ENCODE peak calls at places on chromosomes 5 and 9, in seven cellular contexts. One of them, this sample, is unnamed.

GRCh38 chr5:79392776-79393175 is 121.2 kb downstream of the HOMER1 start:
- DNase-seq in T-helper 1 cell: no peak
- DNase-seq in stimulated activated CD4-positive, alpha-beta T cell treated with anti-CD3 and anti-CD28 coated beads, Interleukin-2, amount 100 ng/mL, for 4 hours: no peak
- DNase-seq in A549: no peak
- DNase-seq in activated T-helper 9 cell treated with anti-CD3 and anti-CD28 coated beads, Interleukin-2, amount 50 U/mL, for 16 hours: no peak
- DNase-seq in stomach: no peak
- DNase-seq in NCI-H510A: no peak
- DNase-seq in this sample: no peak

GRCh38 chr9:114898741-114899140 is 31.6 kb downstream of the TNFSF8 start:
- DNase-seq in T-helper 1 cell: peak; percentile 97
- DNase-seq in stimulated activated CD4-positive, alpha-beta T cell treated with anti-CD3 and anti-CD28 coated beads, Interleukin-2, amount 100 ng/mL, for 4 hours: peak; percentile 61
- DNase-seq in A549: no peak
- DNase-seq in activated T-helper 9 cell treated with anti-CD3 and anti-CD28 coated beads, Interleukin-2, amount 50 U/mL, for 16 hours: peak; percentile 46
- DNase-seq in stomach: peak; percentile 48
- DNase-seq in NCI-H510A: no peak
- DNase-seq in this sample: peak; percentile 69

GRCh38 chr5:111859533-111860270 is 102.7 kb upstream of the NREP start:
- DNase-seq in T-helper 1 cell: no peak
- DNase-seq in stimulated activated CD4-positive, alpha-beta T cell treated with anti-CD3 and anti-CD28 coated beads, Interleukin-2, amount 100 ng/mL, for 4 hours: no peak
- DNase-seq in A549: no peak
- DNase-seq in activated T-helper 9 cell treated with anti-CD3 and anti-CD28 coated beads, Interleukin-2, amount 50 U/mL, for 16 hours: no peak
- DNase-seq in stomach: no peak
- DNase-seq in NCI-H510A: no peak
- DNase-seq in this sample: no peak

GRCh38 chr5:81755320-81755719 is 4.4 kb upstream of the SSBP2 start:
- DNase-seq in T-helper 1 cell: no peak
- DNase-seq in stimulated activated CD4-positive, alpha-beta T cell treated with anti-CD3 and anti-CD28 coated beads, Interleukin-2, amount 100 ng/mL, for 4 hours: no peak
- DNase-seq in A549: peak; percentile 85
- DNase-seq in activated T-helper 9 cell treated with anti-CD3 and anti-CD28 coated beads, Interleukin-2, amount 50 U/mL, for 16 hours: no peak
- DNase-seq in stomach: peak; percentile 52
- DNase-seq in NCI-H510A: no peak
- DNase-seq in this sample: no peak

GRCh38 chr9:131584858-131585257 is 39.5 kb downstream of the PRRT1B start:
- DNase-seq in T-helper 1 cell: no peak
- DNase-seq in stimulated activated CD4-positive, alpha-beta T cell treated with anti-CD3 and anti-CD28 coated beads, Interleukin-2, amount 100 ng/mL, for 4 hours: no peak
- DNase-seq in A549: no peak
- DNase-seq in activated T-helper 9 cell treated with anti-CD3 and anti-CD28 coated beads, Interleukin-2, amount 50 U/mL, for 16 hours: no peak
- DNase-seq in stomach: no peak
- DNase-seq in NCI-H510A: no peak
- DNase-seq in this sample: no peak

GRCh38 chr9:129317179-129318011 is 139.3 kb upstream of the IER5L start:
- DNase-seq in T-helper 1 cell: no peak
- DNase-seq in stimulated activated CD4-positive, alpha-beta T cell treated with anti-CD3 and anti-CD28 coated beads, Interleukin-2, amount 100 ng/mL, for 4 hours: no peak
- DNase-seq in A549: peak; percentile 62
- DNase-seq in activated T-helper 9 cell treated with anti-CD3 and anti-CD28 coated beads, Interleukin-2, amount 50 U/mL, for 16 hours: no peak
- DNase-seq in stomach: no peak
- DNase-seq in NCI-H510A: no peak
- DNase-seq in this sample: peak; percentile 75

GRCh38 chr5:96413028-96413427 is 20.0 kb downstream of the PCSK1 start:
- DNase-seq in T-helper 1 cell: no peak
- DNase-seq in stimulated activated CD4-positive, alpha-beta T cell treated with anti-CD3 and anti-CD28 coated beads, Interleukin-2, amount 100 ng/mL, for 4 hours: no peak
- DNase-seq in A549: no peak
- DNase-seq in activated T-helper 9 cell treated with anti-CD3 and anti-CD28 coated beads, Interleukin-2, amount 50 U/mL, for 16 hours: no peak
- DNase-seq in stomach: no peak
- DNase-seq in NCI-H510A: no peak
- DNase-seq in this sample: no peak

GRCh38 chr9:134388289-134388808 is 62.1 kb downstream of the RXRA start:
- DNase-seq in T-helper 1 cell: no peak
- DNase-seq in stimulated activated CD4-positive, alpha-beta T cell treated with anti-CD3 and anti-CD28 coated beads, Interleukin-2, amount 100 ng/mL, for 4 hours: no peak
- DNase-seq in A549: no peak
- DNase-seq in activated T-helper 9 cell treated with anti-CD3 and anti-CD28 coated beads, Interleukin-2, amount 50 U/mL, for 16 hours: no peak
- DNase-seq in stomach: no peak
- DNase-seq in NCI-H510A: no peak
- DNase-seq in this sample: no peak

GRCh38 chr5:151451626-151452520 is 4.5 kb downstream of the SLC36A1 start:
- DNase-seq in T-helper 1 cell: no peak
- DNase-seq in stimulated activated CD4-positive, alpha-beta T cell treated with anti-CD3 and anti-CD28 coated beads, Interleukin-2, amount 100 ng/mL, for 4 hours: no peak
- DNase-seq in A549: peak; percentile 11
- DNase-seq in activated T-helper 9 cell treated with anti-CD3 and anti-CD28 coated beads, Interleukin-2, amount 50 U/mL, for 16 hours: no peak
- DNase-seq in stomach: no peak
- DNase-seq in NCI-H510A: no peak
- DNase-seq in this sample: no peak

GRCh38 chr9:129406278-129407225 is 214.3 kb downstream of the C9orf50 start:
- DNase-seq in T-helper 1 cell: no peak
- DNase-seq in stimulated activated CD4-positive, alpha-beta T cell treated with anti-CD3 and anti-CD28 coated beads, Interleukin-2, amount 100 ng/mL, for 4 hours: no peak
- DNase-seq in A549: peak; percentile 77
- DNase-seq in activated T-helper 9 cell treated with anti-CD3 and anti-CD28 coated beads, Interleukin-2, amount 50 U/mL, for 16 hours: no peak
- DNase-seq in stomach: peak; percentile 67
- DNase-seq in NCI-H510A: no peak
- DNase-seq in this sample: no peak

GRCh38 chr5:137627293-137627692 is 108.6 kb downstream of the KLHL3 start:
- DNase-seq in T-helper 1 cell: no peak
- DNase-seq in stimulated activated CD4-positive, alpha-beta T cell treated with anti-CD3 and anti-CD28 coated beads, Interleukin-2, amount 100 ng/mL, for 4 hours: no peak
- DNase-seq in A549: no peak
- DNase-seq in activated T-helper 9 cell treated with anti-CD3 and anti-CD28 coated beads, Interleukin-2, amount 50 U/mL, for 16 hours: no peak
- DNase-seq in stomach: no peak
- DNase-seq in NCI-H510A: no peak
- DNase-seq in this sample: no peak

GRCh38 chr5:154949758-154950157 is 8.9 kb downstream of the MRPL22 start:
- DNase-seq in T-helper 1 cell: no peak
- DNase-seq in stimulated activated CD4-positive, alpha-beta T cell treated with anti-CD3 and anti-CD28 coated beads, Interleukin-2, amount 100 ng/mL, for 4 hours: no peak
- DNase-seq in A549: no peak
- DNase-seq in activated T-helper 9 cell treated with anti-CD3 and anti-CD28 coated beads, Interleukin-2, amount 50 U/mL, for 16 hours: no peak
- DNase-seq in stomach: no peak
- DNase-seq in NCI-H510A: no peak
- DNase-seq in this sample: no peak

GRCh38 chr9:36461341-36461740 is 61.3 kb upstream of the RNF38 start:
- DNase-seq in T-helper 1 cell: no peak
- DNase-seq in stimulated activated CD4-positive, alpha-beta T cell treated with anti-CD3 and anti-CD28 coated beads, Interleukin-2, amount 100 ng/mL, for 4 hours: no peak
- DNase-seq in A549: no peak
- DNase-seq in activated T-helper 9 cell treated with anti-CD3 and anti-CD28 coated beads, Interleukin-2, amount 50 U/mL, for 16 hours: no peak
- DNase-seq in stomach: no peak
- DNase-seq in NCI-H510A: no peak
- DNase-seq in this sample: no peak

GRCh38 chr5:28576022-28576421 is 1537.6 kb upstream of the CDH9 start:
- DNase-seq in T-helper 1 cell: no peak
- DNase-seq in stimulated activated CD4-positive, alpha-beta T cell treated with anti-CD3 and anti-CD28 coated beads, Interleukin-2, amount 100 ng/mL, for 4 hours: no peak
- DNase-seq in A549: peak; percentile 25
- DNase-seq in activated T-helper 9 cell treated with anti-CD3 and anti-CD28 coated beads, Interleukin-2, amount 50 U/mL, for 16 hours: no peak
- DNase-seq in stomach: no peak
- DNase-seq in NCI-H510A: no peak
- DNase-seq in this sample: no peak

GRCh38 chr9:37575921-37576721 is at the start of gene FBXO10:
- DNase-seq in T-helper 1 cell: peak; percentile 52
- DNase-seq in stimulated activated CD4-positive, alpha-beta T cell treated with anti-CD3 and anti-CD28 coated beads, Interleukin-2, amount 100 ng/mL, for 4 hours: no peak
- DNase-seq in A549: peak; percentile 30
- DNase-seq in activated T-helper 9 cell treated with anti-CD3 and anti-CD28 coated beads, Interleukin-2, amount 50 U/mL, for 16 hours: peak; percentile 22
- DNase-seq in stomach: peak; percentile 67
- DNase-seq in NCI-H510A: peak; percentile 36
- DNase-seq in this sample: peak; percentile 90

GRCh38 chr5:114411380-114411931 is 49.6 kb downstream of the KCNN2 start:
- DNase-seq in T-helper 1 cell: no peak
- DNase-seq in stimulated activated CD4-positive, alpha-beta T cell treated with anti-CD3 and anti-CD28 coated beads, Interleukin-2, amount 100 ng/mL, for 4 hours: no peak
- DNase-seq in A549: no peak
- DNase-seq in activated T-helper 9 cell treated with anti-CD3 and anti-CD28 coated beads, Interleukin-2, amount 50 U/mL, for 16 hours: no peak
- DNase-seq in stomach: no peak
- DNase-seq in NCI-H510A: no peak
- DNase-seq in this sample: no peak

GRCh38 chr9:133251773-133252172 is 23.2 kb downstream of the ABO start:
- DNase-seq in T-helper 1 cell: no peak
- DNase-seq in stimulated activated CD4-positive, alpha-beta T cell treated with anti-CD3 and anti-CD28 coated beads, Interleukin-2, amount 100 ng/mL, for 4 hours: no peak
- DNase-seq in A549: no peak
- DNase-seq in activated T-helper 9 cell treated with anti-CD3 and anti-CD28 coated beads, Interleukin-2, amount 50 U/mL, for 16 hours: no peak
- DNase-seq in stomach: no peak
- DNase-seq in NCI-H510A: no peak
- DNase-seq in this sample: no peak

GRCh38 chr9:92245005-92245797 is 48.3 kb downstream of the IARS1 start:
- DNase-seq in T-helper 1 cell: no peak
- DNase-seq in stimulated activated CD4-positive, alpha-beta T cell treated with anti-CD3 and anti-CD28 coated beads, Interleukin-2, amount 100 ng/mL, for 4 hours: no peak
- DNase-seq in A549: no peak
- DNase-seq in activated T-helper 9 cell treated with anti-CD3 and anti-CD28 coated beads, Interleukin-2, amount 50 U/mL, for 16 hours: no peak
- DNase-seq in stomach: no peak
- DNase-seq in NCI-H510A: no peak
- DNase-seq in this sample: no peak

GRCh38 chr5:72509401-72509800 is 2.2 kb upstream of the ZNF366 start:
- DNase-seq in T-helper 1 cell: no peak
- DNase-seq in stimulated activated CD4-positive, alpha-beta T cell treated with anti-CD3 and anti-CD28 coated beads, Interleukin-2, amount 100 ng/mL, for 4 hours: no peak
- DNase-seq in A549: no peak
- DNase-seq in activated T-helper 9 cell treated with anti-CD3 and anti-CD28 coated beads, Interleukin-2, amount 50 U/mL, for 16 hours: no peak
- DNase-seq in stomach: no peak
- DNase-seq in NCI-H510A: no peak
- DNase-seq in this sample: peak; percentile 91

GRCh38 chr9:108056805-108057386 is 567.3 kb upstream of the KLF4 start:
- DNase-seq in T-helper 1 cell: no peak
- DNase-seq in stimulated activated CD4-positive, alpha-beta T cell treated with anti-CD3 and anti-CD28 coated beads, Interleukin-2, amount 100 ng/mL, for 4 hours: no peak
- DNase-seq in A549: peak; percentile 67
- DNase-seq in activated T-helper 9 cell treated with anti-CD3 and anti-CD28 coated beads, Interleukin-2, amount 50 U/mL, for 16 hours: no peak
- DNase-seq in stomach: no peak
- DNase-seq in NCI-H510A: no peak
- DNase-seq in this sample: no peak

GRCh38 chr5:134129411-134130238 is 15.1 kb downstream of the TCF7 start:
- DNase-seq in T-helper 1 cell: peak; percentile 49
- DNase-seq in stimulated activated CD4-positive, alpha-beta T cell treated with anti-CD3 and anti-CD28 coated beads, Interleukin-2, amount 100 ng/mL, for 4 hours: no peak
- DNase-seq in A549: no peak
- DNase-seq in activated T-helper 9 cell treated with anti-CD3 and anti-CD28 coated beads, Interleukin-2, amount 50 U/mL, for 16 hours: no peak
- DNase-seq in stomach: no peak
- DNase-seq in NCI-H510A: no peak
- DNase-seq in this sample: peak; percentile 21

GRCh38 chr9:98410185-98410697 is 154.8 kb upstream of the TBC1D2 start:
- DNase-seq in T-helper 1 cell: no peak
- DNase-seq in stimulated activated CD4-positive, alpha-beta T cell treated with anti-CD3 and anti-CD28 coated beads, Interleukin-2, amount 100 ng/mL, for 4 hours: no peak
- DNase-seq in A549: no peak
- DNase-seq in activated T-helper 9 cell treated with anti-CD3 and anti-CD28 coated beads, Interleukin-2, amount 50 U/mL, for 16 hours: no peak
- DNase-seq in stomach: no peak
- DNase-seq in NCI-H510A: no peak
- DNase-seq in this sample: peak; percentile 50

GRCh38 chr9:32581512-32582143 is 8.7 kb upstream of the NDUFB6 start:
- DNase-seq in T-helper 1 cell: peak; percentile 30
- DNase-seq in stimulated activated CD4-positive, alpha-beta T cell treated with anti-CD3 and anti-CD28 coated beads, Interleukin-2, amount 100 ng/mL, for 4 hours: peak; percentile 19
- DNase-seq in A549: peak; percentile 78
- DNase-seq in activated T-helper 9 cell treated with anti-CD3 and anti-CD28 coated beads, Interleukin-2, amount 50 U/mL, for 16 hours: no peak
- DNase-seq in stomach: no peak
- DNase-seq in NCI-H510A: no peak
- DNase-seq in this sample: no peak

GRCh38 chr9:72476100-72476499 is 45.3 kb upstream of the TMC1 start:
- DNase-seq in T-helper 1 cell: no peak
- DNase-seq in stimulated activated CD4-positive, alpha-beta T cell treated with anti-CD3 and anti-CD28 coated beads, Interleukin-2, amount 100 ng/mL, for 4 hours: no peak
- DNase-seq in A549: no peak
- DNase-seq in activated T-helper 9 cell treated with anti-CD3 and anti-CD28 coated beads, Interleukin-2, amount 50 U/mL, for 16 hours: no peak
- DNase-seq in stomach: peak; percentile 36
- DNase-seq in NCI-H510A: no peak
- DNase-seq in this sample: no peak

GRCh38 chr9:135295556-135296300 is 183.9 kb upstream of the PPP1R26 start:
- DNase-seq in T-helper 1 cell: no peak
- DNase-seq in stimulated activated CD4-positive, alpha-beta T cell treated with anti-CD3 and anti-CD28 coated beads, Interleukin-2, amount 100 ng/mL, for 4 hours: no peak
- DNase-seq in A549: no peak
- DNase-seq in activated T-helper 9 cell treated with anti-CD3 and anti-CD28 coated beads, Interleukin-2, amount 50 U/mL, for 16 hours: no peak
- DNase-seq in stomach: no peak
- DNase-seq in NCI-H510A: no peak
- DNase-seq in this sample: no peak

GRCh38 chr9:109232449-109232848 is 65.4 kb upstream of the FRRS1L start:
- DNase-seq in T-helper 1 cell: no peak
- DNase-seq in stimulated activated CD4-positive, alpha-beta T cell treated with anti-CD3 and anti-CD28 coated beads, Interleukin-2, amount 100 ng/mL, for 4 hours: no peak
- DNase-seq in A549: no peak
- DNase-seq in activated T-helper 9 cell treated with anti-CD3 and anti-CD28 coated beads, Interleukin-2, amount 50 U/mL, for 16 hours: no peak
- DNase-seq in stomach: no peak
- DNase-seq in NCI-H510A: no peak
- DNase-seq in this sample: no peak

GRCh38 chr5:96871022-96871388 is 5.3 kb upstream of the ERAP2 start:
- DNase-seq in T-helper 1 cell: no peak
- DNase-seq in stimulated activated CD4-positive, alpha-beta T cell treated with anti-CD3 and anti-CD28 coated beads, Interleukin-2, amount 100 ng/mL, for 4 hours: no peak
- DNase-seq in A549: no peak
- DNase-seq in activated T-helper 9 cell treated with anti-CD3 and anti-CD28 coated beads, Interleukin-2, amount 50 U/mL, for 16 hours: no peak
- DNase-seq in stomach: no peak
- DNase-seq in NCI-H510A: no peak
- DNase-seq in this sample: no peak

GRCh38 chr9:92894711-92895362 is 17.0 kb upstream of the ZNF484 start:
- DNase-seq in T-helper 1 cell: no peak
- DNase-seq in stimulated activated CD4-positive, alpha-beta T cell treated with anti-CD3 and anti-CD28 coated beads, Interleukin-2, amount 100 ng/mL, for 4 hours: no peak
- DNase-seq in A549: no peak
- DNase-seq in activated T-helper 9 cell treated with anti-CD3 and anti-CD28 coated beads, Interleukin-2, amount 50 U/mL, for 16 hours: no peak
- DNase-seq in stomach: no peak
- DNase-seq in NCI-H510A: no peak
- DNase-seq in this sample: no peak

GRCh38 chr5:119271758-119272730 is 83.8 kb upstream of the TNFAIP8 start:
- DNase-seq in T-helper 1 cell: peak; percentile 33
- DNase-seq in stimulated activated CD4-positive, alpha-beta T cell treated with anti-CD3 and anti-CD28 coated beads, Interleukin-2, amount 100 ng/mL, for 4 hours: no peak
- DNase-seq in A549: no peak
- DNase-seq in activated T-helper 9 cell treated with anti-CD3 and anti-CD28 coated beads, Interleukin-2, amount 50 U/mL, for 16 hours: no peak
- DNase-seq in stomach: no peak
- DNase-seq in NCI-H510A: no peak
- DNase-seq in this sample: no peak